ENCODE peak calls at places on chromosome 10, in seven cellular contexts. S, C, Z, U, J, F and Y are unnamed samples.

GRCh38 chr10:88185830-88186229 is 322.4 kb downstream of the PTEN start:
- DNase-seq in C (no peak), Z (no peak), J (no peak), U (no peak), S (no peak), F (no peak), Y (no peak)

GRCh38 chr10:19983880-19984279 is 167.6 kb downstream of the PLXDC2 start:
- DNase-seq in C (no peak), S (no peak), Z (no peak), U (no peak), F (no peak), J (no peak), Y (no peak)

GRCh38 chr10:43628956-43629355 is 19.7 kb downstream of the ZNF32 start:
- DNase-seq in S (no peak), J (no peak), U (no peak), C (no peak), Z (no peak), F (no peak), Y (no peak)

GRCh38 chr10:27611209-27611608 is 107.1 kb downstream of the RAB18 start:
- DNase-seq in J (no peak), C (peak; percentile 30), Z (peak; percentile 31), F (no peak), U (no peak), S (no peak), Y (no peak)

GRCh38 chr10:91219371-91220193 is 881 bp upstream of the PCGF5 start:
- DNase-seq in C (peak; percentile 46), S (no peak), J (no peak), U (no peak), Z (no peak), F (no peak), Y (peak; percentile 26)

GRCh38 chr10:47063858-47064257 is 152.6 kb downstream of the PTPN20 start:
- DNase-seq in U (no peak), C (no peak), J (no peak), F (no peak), S (no peak), Z (no peak), Y (no peak)

GRCh38 chr10:30029164-30029889 is 30.1 kb downstream of the JCAD start:
- DNase-seq in F (no peak), Z (no peak), U (no peak), C (no peak), S (no peak), J (no peak), Y (no peak)

GRCh38 chr10:103692421-103693069 is 162.8 kb downstream of the SH3PXD2A start:
- DNase-seq in Z (no peak), U (peak; percentile 55), C (no peak), S (no peak), F (no peak), J (no peak), Y (no peak)

GRCh38 chr10:111392910-111393309 is 316.1 kb downstream of the ADRA2A start:
- DNase-seq in F (no peak), Z (no peak), U (no peak), J (no peak), C (no peak), S (no peak), Y (no peak)

GRCh38 chr10:118102116-118102515 is 55.4 kb upstream of the RAB11FIP2 start:
- DNase-seq in F (no peak), J (no peak), S (no peak), Z (no peak), C (no peak), U (no peak), Y (no peak)

GRCh38 chr10:80552151-80552646 is 14.5 kb downstream of the SH2D4B start:
- DNase-seq in Z (no peak), F (peak; percentile 79), U (no peak), S (no peak), C (peak; percentile 49), J (peak; percentile 20), Y (peak; percentile 50)

GRCh38 chr10:44949915-44950314 is 9.7 kb upstream of the RASSF4 start:
- DNase-seq in S (no peak), C (peak; percentile 25), F (peak; percentile 40), Z (no peak), U (peak; percentile 10), J (no peak), Y (no peak)

GRCh38 chr10:116490028-116490662 is 55.6 kb upstream of the PNLIP start:
- DNase-seq in S (no peak), F (no peak), U (no peak), Z (peak; percentile 2), J (peak; percentile 40), C (peak; percentile 53), Y (peak; percentile 20)

GRCh38 chr10:132007681-132008080 is 26.0 kb upstream of the BNIP3 start:
- DNase-seq in U (no peak), J (no peak), F (no peak), C (no peak), S (no peak), Z (no peak), Y (no peak)

GRCh38 chr10:130959752-130960195 is 351.7 kb downstream of the TCERG1L start:
- DNase-seq in F (no peak), U (no peak), J (no peak), C (no peak), Z (no peak), S (no peak), Y (no peak)

GRCh38 chr10:103847909-103848468 is 7.4 kb downstream of the SH3PXD2A start:
- DNase-seq in J (peak; percentile 62), S (no peak), U (peak; percentile 54), C (no peak), Z (no peak), F (no peak), Y (no peak)

GRCh38 chr10:21488954-21489446 is 36.5 kb downstream of the SKIDA1 start:
- DNase-seq in Z (no peak), J (no peak), C (no peak), S (no peak), U (no peak), F (peak; percentile 43), Y (no peak)

GRCh38 chr10:72096115-72097000 is 8.0 kb upstream of the SPOCK2 start:
- DNase-seq in Z (peak; percentile 53), U (peak; percentile 72), S (no peak), F (no peak), J (peak; percentile 45), C (peak; percentile 67), Y (no peak)

GRCh38 chr10:108862691-108863350 is 1060.5 kb downstream of the XPNPEP1 start:
- DNase-seq in S (no peak), C (no peak), U (no peak), F (no peak), Z (no peak), J (no peak), Y (no peak)

GRCh38 chr10:113980408-113981087 is 63.1 kb upstream of the ADRB1 start:
- DNase-seq in Z (no peak), C (no peak), J (no peak), S (no peak), U (no peak), F (no peak), Y (no peak)

GRCh38 chr10:49556723-49557122 is 17.8 kb upstream of the ERCC6 start:
- DNase-seq in Z (no peak), J (no peak), S (no peak), F (no peak), C (no peak), U (no peak), Y (no peak)